ENCODE peak calls at places on chromosome 2, in five cellular contexts. One of them, this sample, is unnamed.
A peak's percentile ranks its signal among the peaks of the same experiment; 100 is the strongest.

GRCh38 chr2:170425291-170425751 is 247.4 kb downstream of the MYO3B start:
- DNase-seq in activated T-cell treated with anti-CD3 and anti-CD28 coated beads for 24 hours: no peak
- DNase-seq in kidney tubule cell: peak; percentile 6
- DNase-seq in esophagus squamous epithelium: no peak
- DNase-seq in NCI-H1092: no peak
- DNase-seq in this sample: peak; percentile 23

GRCh38 chr2:108115868-108116267 is 123.9 kb upstream of the SULT1C3 start:
- DNase-seq in activated T-cell treated with anti-CD3 and anti-CD28 coated beads for 24 hours: no peak
- DNase-seq in esophagus squamous epithelium: no peak
- DNase-seq in kidney tubule cell: no peak
- DNase-seq in NCI-H1092: no peak
- DNase-seq in this sample: no peak

GRCh38 chr2:230830428-230830827 is 34.3 kb upstream of the ITM2C start:
- DNase-seq in kidney tubule cell: no peak
- DNase-seq in NCI-H1092: no peak
- DNase-seq in activated T-cell treated with anti-CD3 and anti-CD28 coated beads for 24 hours: no peak
- DNase-seq in esophagus squamous epithelium: no peak
- DNase-seq in this sample: peak; percentile 19

GRCh38 chr2:3105814-3106569 is 271.6 kb downstream of the EIPR1 start:
- DNase-seq in activated T-cell treated with anti-CD3 and anti-CD28 coated beads for 24 hours: no peak
- DNase-seq in NCI-H1092: no peak
- DNase-seq in esophagus squamous epithelium: no peak
- DNase-seq in kidney tubule cell: no peak
- DNase-seq in this sample: no peak

GRCh38 chr2:233013027-233013461 is at the start of gene NGEF:
- DNase-seq in activated T-cell treated with anti-CD3 and anti-CD28 coated beads for 24 hours: no peak
- DNase-seq in kidney tubule cell: no peak
- DNase-seq in esophagus squamous epithelium: no peak
- DNase-seq in NCI-H1092: no peak
- DNase-seq in this sample: no peak

GRCh38 chr2:61493523-61493942 is 22.6 kb upstream of the USP34 start:
- DNase-seq in NCI-H1092: no peak
- DNase-seq in kidney tubule cell: peak; percentile 17
- DNase-seq in esophagus squamous epithelium: no peak
- DNase-seq in activated T-cell treated with anti-CD3 and anti-CD28 coated beads for 24 hours: no peak
- DNase-seq in this sample: peak; percentile 69

GRCh38 chr2:176079851-176080539 is 3.8 kb downstream of the EVX2 start:
- DNase-seq in NCI-H1092: no peak
- DNase-seq in esophagus squamous epithelium: no peak
- DNase-seq in kidney tubule cell: peak; percentile 61
- DNase-seq in activated T-cell treated with anti-CD3 and anti-CD28 coated beads for 24 hours: no peak
- DNase-seq in this sample: peak; percentile 74

GRCh38 chr2:172449916-172450550 is 22.6 kb downstream of the ITGA6 start:
- DNase-seq in esophagus squamous epithelium: no peak
- DNase-seq in kidney tubule cell: peak; percentile 78
- DNase-seq in NCI-H1092: no peak
- DNase-seq in activated T-cell treated with anti-CD3 and anti-CD28 coated beads for 24 hours: no peak
- DNase-seq in this sample: peak; percentile 97

GRCh38 chr2:204871246-204871953 is 326.1 kb downstream of the PARD3B start:
- DNase-seq in kidney tubule cell: peak; percentile 52
- DNase-seq in esophagus squamous epithelium: no peak
- DNase-seq in activated T-cell treated with anti-CD3 and anti-CD28 coated beads for 24 hours: no peak
- DNase-seq in NCI-H1092: no peak
- DNase-seq in this sample: peak; percentile 68

GRCh38 chr2:38462121-38462634 is 85.1 kb upstream of the ATL2 start:
- DNase-seq in activated T-cell treated with anti-CD3 and anti-CD28 coated beads for 24 hours: peak; percentile 49
- DNase-seq in kidney tubule cell: peak; percentile 95
- DNase-seq in NCI-H1092: no peak
- DNase-seq in esophagus squamous epithelium: no peak
- DNase-seq in this sample: peak; percentile 98

GRCh38 chr2:225920621-225921020 is 521.1 kb downstream of the NYAP2 start:
- DNase-seq in kidney tubule cell: no peak
- DNase-seq in activated T-cell treated with anti-CD3 and anti-CD28 coated beads for 24 hours: no peak
- DNase-seq in esophagus squamous epithelium: no peak
- DNase-seq in NCI-H1092: no peak
- DNase-seq in this sample: no peak

GRCh38 chr2:79849949-79850348 is 337.1 kb downstream of the CTNNA2 start:
- DNase-seq in kidney tubule cell: no peak
- DNase-seq in esophagus squamous epithelium: no peak
- DNase-seq in activated T-cell treated with anti-CD3 and anti-CD28 coated beads for 24 hours: no peak
- DNase-seq in NCI-H1092: no peak
- DNase-seq in this sample: no peak

GRCh38 chr2:48607307-48608014 is 10.2 kb upstream of the GTF2A1L start:
- DNase-seq in activated T-cell treated with anti-CD3 and anti-CD28 coated beads for 24 hours: no peak
- DNase-seq in NCI-H1092: no peak
- DNase-seq in esophagus squamous epithelium: no peak
- DNase-seq in kidney tubule cell: peak; percentile 76
- DNase-seq in this sample: peak; percentile 50

GRCh38 chr2:179939282-179939681 is 67.8 kb downstream of the CWC22 start:
- DNase-seq in esophagus squamous epithelium: no peak
- DNase-seq in NCI-H1092: no peak
- DNase-seq in activated T-cell treated with anti-CD3 and anti-CD28 coated beads for 24 hours: no peak
- DNase-seq in kidney tubule cell: no peak
- DNase-seq in this sample: no peak

GRCh38 chr2:236125541-236125940 is 42.6 kb downstream of the GBX2 start:
- DNase-seq in kidney tubule cell: no peak
- DNase-seq in activated T-cell treated with anti-CD3 and anti-CD28 coated beads for 24 hours: no peak
- DNase-seq in NCI-H1092: no peak
- DNase-seq in esophagus squamous epithelium: no peak
- DNase-seq in this sample: no peak

GRCh38 chr2:9336534-9337354 is 86.6 kb downstream of the ITGB1BP1 start:
- DNase-seq in esophagus squamous epithelium: no peak
- DNase-seq in NCI-H1092: peak; percentile 90
- DNase-seq in kidney tubule cell: peak; percentile 86
- DNase-seq in activated T-cell treated with anti-CD3 and anti-CD28 coated beads for 24 hours: no peak
- DNase-seq in this sample: peak; percentile 41

GRCh38 chr2:72515696-72516095 is 310.1 kb downstream of the EXOC6B start:
- DNase-seq in NCI-H1092: no peak
- DNase-seq in activated T-cell treated with anti-CD3 and anti-CD28 coated beads for 24 hours: no peak
- DNase-seq in kidney tubule cell: no peak
- DNase-seq in esophagus squamous epithelium: no peak
- DNase-seq in this sample: no peak